ENCODE peak calls at places on chromosome 11, in nine cellular contexts. E is A549, V is GM12865, L is BE2C, R is PC-3, Z is right lobe of liver, K is upper lobe of right lung, P is PC-9, U is GM20000. W is an unnamed sample.

GRCh38 chr11:8758619-8759169 is 76.1 kb downstream of the RPL27A start:
- DNase-seq in V (no peak), L (no peak), R (no peak), K (no peak), Z (no peak), U (no peak), P (no peak), E (no peak), W (no peak)

GRCh38 chr11:95682552-95682951 is 107.0 kb downstream of the FAM76B start:
- DNase-seq in V (no peak), U (no peak), E (no peak), R (no peak), L (no peak), P (no peak), K (no peak), Z (no peak), W (no peak)

GRCh38 chr11:113188433-113188834 is 125.9 kb upstream of the TTC12 start:
- DNase-seq in Z (no peak), E (no peak), V (peak), K (no peak), L (no peak), P (peak), R (no peak), U (no peak), W (peak)

GRCh38 chr11:69358398-69359080 is 64.6 kb downstream of the MYEOV start:
- DNase-seq in R (no peak), L (no peak), P (no peak), K (peak), Z (no peak), V (no peak), E (no peak), U (no peak), W (no peak)

GRCh38 chr11:62546937-62547625 is 475 bp upstream of the AHNAK start:
- DNase-seq in Z (no peak), R (peak), P (peak), K (no peak), U (no peak), V (no peak), E (peak), L (no peak), W (no peak)

GRCh38 chr11:123035831-123036230 is 26.1 kb downstream of the HSPA8 start:
- DNase-seq in E (no peak), L (no peak), U (no peak), K (no peak), R (no peak), V (no peak), P (no peak), Z (no peak), W (no peak)

GRCh38 chr11:12771875-12772274 is 97.7 kb downstream of the TEAD1 start:
- DNase-seq in R (no peak), P (no peak), L (no peak), V (peak), E (no peak), Z (no peak), K (no peak), U (peak), W (no peak)

GRCh38 chr11:68138256-68138655 is 17.1 kb upstream of the CHKA start:
- DNase-seq in P (no peak), V (no peak), R (no peak), U (no peak), Z (no peak), K (no peak), E (no peak), L (no peak), W (no peak)

GRCh38 chr11:124277809-124278208 is 21.6 kb downstream of the OR8G5 start:
- DNase-seq in K (no peak), U (no peak), Z (no peak), E (no peak), L (no peak), V (no peak), P (no peak), R (no peak), W (no peak)

GRCh38 chr11:39174228-39174627 is 2285.2 kb downstream of the LRRC4C start:
- DNase-seq in E (no peak), Z (no peak), R (no peak), L (no peak), P (no peak), K (no peak), U (no peak), V (no peak), W (no peak)

GRCh38 chr11:125412177-125412496 is 83.9 kb downstream of the FEZ1 start:
- DNase-seq in V (no peak), U (no peak), K (no peak), L (no peak), Z (no peak), P (no peak), E (no peak), R (no peak), W (no peak)

GRCh38 chr11:91156041-91156440 is 933.2 kb upstream of the CHORDC1 start:
- DNase-seq in K (no peak), L (no peak), U (no peak), Z (no peak), P (no peak), V (no peak), R (peak), E (no peak), W (no peak)

GRCh38 chr11:128627666-128628342 is 40.4 kb upstream of the ETS1 start:
- DNase-seq in K (no peak), L (no peak), P (no peak), Z (no peak), U (peak), V (peak), R (no peak), E (no peak), W (no peak)

GRCh38 chr11:2928605-2929510 is at the start of gene PHLDA2:
- DNase-seq in U (peak), E (peak), L (no peak), K (peak), V (peak), Z (peak), R (peak), P (no peak), W (peak)

GRCh38 chr11:92663539-92663938 is 305.9 kb upstream of the MTNR1B start:
- DNase-seq in V (no peak), R (no peak), P (no peak), E (no peak), K (no peak), U (no peak), L (no peak), Z (no peak), W (no peak)

GRCh38 chr11:61567286-61568061 is 13.4 kb downstream of the SYT7 start:
- DNase-seq in L (no peak), U (peak), R (peak), K (peak), E (peak), P (peak), V (peak), Z (peak), W (peak)

GRCh38 chr11:132586801-132587200 is 945.5 kb downstream of the OPCML start:
- DNase-seq in K (no peak), L (no peak), U (no peak), P (no peak), Z (no peak), V (no peak), E (no peak), R (no peak), W (no peak)

GRCh38 chr11:119583585-119583984 is 145.4 kb downstream of the NECTIN1 start:
- DNase-seq in U (no peak), E (no peak), P (no peak), K (no peak), V (no peak), R (no peak), Z (no peak), L (no peak), W (no peak)

DNA sequence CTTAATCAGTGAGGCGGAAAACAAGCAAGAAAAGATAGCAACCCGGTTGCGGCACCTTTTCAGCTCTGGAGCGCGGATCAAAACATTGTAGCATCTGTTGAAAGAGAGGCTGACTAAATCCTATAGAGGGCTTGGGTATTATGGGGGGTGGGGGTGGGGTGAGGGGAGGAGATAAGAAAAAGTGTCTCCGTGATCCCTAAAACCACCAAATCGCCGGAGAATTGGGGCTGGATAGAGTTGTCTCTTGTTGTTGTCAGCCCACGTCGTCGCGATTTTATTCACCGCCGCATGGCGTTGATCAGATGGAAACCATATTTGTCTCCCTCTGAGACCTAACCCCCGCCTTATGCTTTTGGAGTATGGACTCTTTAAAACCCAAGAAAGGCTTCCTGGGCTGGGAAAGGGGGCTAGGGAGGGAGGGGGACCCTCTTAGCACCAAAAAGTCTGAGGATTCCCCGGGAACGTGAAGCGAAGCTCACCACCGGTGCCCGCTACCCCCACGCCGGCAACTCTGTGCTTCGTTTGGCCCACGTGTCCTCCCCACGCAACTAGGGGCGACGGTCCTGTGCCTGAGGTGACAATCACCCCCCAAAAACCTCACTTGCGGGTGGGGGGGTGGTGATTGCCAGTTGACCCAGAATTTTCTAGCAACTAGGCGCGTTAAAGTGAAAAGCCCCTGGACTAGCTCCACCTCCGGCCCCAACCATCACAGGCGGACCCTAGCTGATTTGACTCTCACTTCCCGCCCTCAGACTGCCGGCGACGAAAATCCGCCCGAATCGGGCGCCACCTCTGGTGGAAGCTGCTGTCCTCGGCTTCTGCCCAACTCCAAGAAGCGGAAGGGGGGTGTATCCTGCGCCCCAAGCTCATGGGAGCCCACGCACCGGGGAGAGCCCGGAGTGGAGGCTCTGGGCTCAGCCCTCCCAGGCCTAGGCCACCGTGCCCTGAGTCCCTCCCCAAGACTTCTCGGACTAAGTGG is 12.8 kb downstream of the PAX6 start:
- DNase-seq in R (no peak), E (no peak), Z (no peak), K (no peak), L (no peak), P (no peak), U (peak), V (peak), W (no peak)
- TF ChIP-seq CTCF in R (no peak), E (no peak), Z (no peak), K (no peak), L (no peak), P (no peak), U (peak), V (peak), W (no peak)

GRCh38 chr11:111460752-111461305 is 51.4 kb downstream of the BTG4 start:
- DNase-seq in L (no peak), K (no peak), R (no peak), E (no peak), V (no peak), P (no peak), Z (no peak), U (no peak), W (peak)

GRCh38 chr11:111465400-111465799 is 46.8 kb downstream of the BTG4 start:
- DNase-seq in E (no peak), P (peak), U (no peak), L (no peak), Z (no peak), V (no peak), K (no peak), R (peak), W (no peak)

GRCh38 chr11:111461460-111462240 is 50.5 kb downstream of the BTG4 start:
- DNase-seq in V (no peak), E (no peak), L (no peak), U (no peak), Z (no peak), R (no peak), K (no peak), P (no peak), W (peak)

GRCh38 chr11:111462329-111462728 is 49.9 kb downstream of the BTG4 start:
- DNase-seq in Z (no peak), P (no peak), K (no peak), V (no peak), R (no peak), L (no peak), E (no peak), U (no peak), W (peak)

GRCh38 chr11:111463276-111463675 is 48.9 kb downstream of the BTG4 start:
- DNase-seq in E (no peak), R (no peak), P (no peak), Z (no peak), V (no peak), U (no peak), L (no peak), K (no peak), W (no peak)
- TF ChIP-seq CTCF in E (no peak), R (no peak), P (no peak), Z (no peak), V (no peak), U (no peak), L (no peak), K (no peak), W (no peak)

DNA sequence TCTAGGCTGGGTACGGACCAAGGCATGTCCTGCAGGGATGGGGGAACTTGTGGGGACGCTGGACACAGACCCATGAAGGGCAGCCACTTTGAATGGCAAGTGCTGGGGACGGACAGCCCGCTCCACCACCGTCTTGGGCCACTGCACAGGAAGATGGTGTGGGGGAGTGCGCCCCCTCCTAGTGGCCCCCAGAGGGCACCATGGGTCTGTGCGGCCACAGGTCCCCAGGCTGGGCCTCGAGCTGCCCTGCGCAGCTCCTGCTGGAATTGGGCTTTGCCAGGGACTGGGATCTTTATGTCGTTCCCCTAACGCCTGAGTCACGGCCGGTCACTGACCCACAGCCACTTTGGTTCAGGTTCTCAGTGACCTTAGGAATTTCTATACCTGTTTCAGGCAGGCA is 44.4 kb downstream of the NAT10 start:
- DNase-seq in E (peak), U (no peak), P (no peak), Z (no peak), K (no peak), R (peak), L (peak), V (no peak), W (no peak)
- TF ChIP-seq CTCF in E (peak), U (no peak), P (peak), Z (no peak), K (no peak), R (peak), L (peak), V (peak), W (no peak)

GRCh38 chr11:121265586-121265985 is 27.0 kb upstream of the SC5D start:
- DNase-seq in K (no peak), L (peak), V (no peak), U (no peak), R (no peak), E (no peak), Z (no peak), P (no peak), W (no peak)
- TF ChIP-seq CTCF in K (no peak), L (peak), V (no peak), U (no peak), R (no peak), E (no peak), Z (no peak), P (no peak), W (no peak)

GRCh38 chr11:64742087-64742939 is 1.6 kb downstream of the RASGRP2 start:
- DNase-seq in L (no peak), P (no peak), R (peak), V (peak), E (no peak), U (peak), K (no peak), Z (peak), W (no peak)
- TF ChIP-seq CTCF in L (no peak), P (no peak), R (no peak), V (no peak), E (no peak), U (no peak), K (no peak), Z (no peak), W (no peak)

GRCh38 chr11:20634044-20634443 is 34.6 kb downstream of the SLC6A5 start:
- DNase-seq in K (no peak), U (no peak), Z (no peak), V (no peak), L (no peak), R (peak), P (no peak), E (no peak), W (no peak)
- TF ChIP-seq CTCF in K (no peak), U (no peak), Z (no peak), V (no peak), L (peak), R (peak), P (peak), E (no peak), W (no peak)

W was measured in CD14-positive monocyte.